ENCODE peak calls at places on chromosomes 1 and 21, in nine cellular contexts. One of them, this sample, is unnamed.

GRCh38 chr21:42652527-42653491 is 612 bp upstream of the PDE9A start:
- DNase-seq in Peyer's patch: no peak
- DNase-seq in ovary: peak
- DNase-seq in HCT116: no peak
- DNase-seq in A549: peak
- DNase-seq in GM12892: no peak
- DNase-seq in lower leg skin: no peak
- DNase-seq in transverse colon: peak
- DNase-seq in thyroid gland: peak
- DNase-seq in this sample: peak

GRCh38 chr1:182861994-182862393 is 22.8 kb downstream of the DHX9 start:
- DNase-seq in lower leg skin: no peak
- DNase-seq in HCT116: no peak
- DNase-seq in transverse colon: no peak
- DNase-seq in Peyer's patch: no peak
- DNase-seq in ovary: no peak
- DNase-seq in A549: no peak
- DNase-seq in GM12892: no peak
- DNase-seq in thyroid gland: no peak
- DNase-seq in this sample: no peak

GRCh38 chr1:941027-941587 is 17.4 kb downstream of the SAMD11 start:
- DNase-seq in Peyer's patch: no peak
- DNase-seq in GM12892: no peak
- DNase-seq in thyroid gland: no peak
- DNase-seq in A549: no peak
- DNase-seq in transverse colon: no peak
- DNase-seq in HCT116: no peak
- DNase-seq in ovary: peak
- DNase-seq in lower leg skin: no peak
- DNase-seq in this sample: no peak

GRCh38 chr1:210250998-210251679 is 18.5 kb downstream of the SERTAD4 start:
- DNase-seq in A549: peak
- DNase-seq in thyroid gland: peak
- DNase-seq in Peyer's patch: peak
- DNase-seq in GM12892: no peak
- DNase-seq in lower leg skin: no peak
- DNase-seq in HCT116: peak
- DNase-seq in ovary: peak
- DNase-seq in transverse colon: peak
- DNase-seq in this sample: no peak

GRCh38 chr1:106536741-106537140 is 519.7 kb upstream of the PRMT6 start:
- DNase-seq in HCT116: no peak
- DNase-seq in transverse colon: no peak
- DNase-seq in A549: no peak
- DNase-seq in lower leg skin: no peak
- DNase-seq in GM12892: no peak
- DNase-seq in ovary: no peak
- DNase-seq in Peyer's patch: no peak
- DNase-seq in thyroid gland: no peak
- DNase-seq in this sample: no peak

GRCh38 chr1:116290085-116290670 is 82.9 kb upstream of the ATP1A1 start:
- DNase-seq in transverse colon: no peak
- DNase-seq in Peyer's patch: no peak
- DNase-seq in thyroid gland: no peak
- DNase-seq in GM12892: no peak
- DNase-seq in ovary: no peak
- DNase-seq in HCT116: no peak
- DNase-seq in A549: no peak
- DNase-seq in lower leg skin: peak
- DNase-seq in this sample: no peak

GRCh38 chr21:30480145-30480544 is at the start of gene KRTAP19-1:
- DNase-seq in thyroid gland: no peak
- DNase-seq in ovary: no peak
- DNase-seq in A549: no peak
- DNase-seq in HCT116: no peak
- DNase-seq in transverse colon: no peak
- DNase-seq in Peyer's patch: no peak
- DNase-seq in lower leg skin: no peak
- DNase-seq in GM12892: no peak
- DNase-seq in this sample: no peak

GRCh38 chr1:31562707-31563360 is 13.5 kb upstream of the TINAGL1 start:
- DNase-seq in lower leg skin: no peak
- DNase-seq in GM12892: no peak
- DNase-seq in A549: no peak
- DNase-seq in ovary: no peak
- DNase-seq in HCT116: peak
- DNase-seq in Peyer's patch: peak
- DNase-seq in transverse colon: no peak
- DNase-seq in thyroid gland: no peak
- DNase-seq in this sample: no peak

GRCh38 chr1:197100677-197101076 is 33.6 kb upstream of the F13B start:
- DNase-seq in A549: no peak
- DNase-seq in HCT116: no peak
- DNase-seq in Peyer's patch: no peak
- DNase-seq in transverse colon: no peak
- DNase-seq in ovary: no peak
- DNase-seq in thyroid gland: no peak
- DNase-seq in GM12892: no peak
- DNase-seq in lower leg skin: no peak
- DNase-seq in this sample: no peak
- TF ChIP-seq POLR2A in A549: no peak
- TF ChIP-seq POLR2A in HCT116: no peak
- TF ChIP-seq POLR2A in Peyer's patch: no peak
- TF ChIP-seq POLR2A in transverse colon: no peak
- TF ChIP-seq POLR2A in ovary: no peak
- TF ChIP-seq POLR2A in thyroid gland: no peak
- TF ChIP-seq POLR2A in GM12892: no peak
- TF ChIP-seq POLR2A in lower leg skin: no peak
- TF ChIP-seq POLR2A in this sample: no peak

GRCh38 chr1:202856034-202856433 is 32.9 kb downstream of the RABIF start:
- DNase-seq in thyroid gland: no peak
- DNase-seq in GM12892: no peak
- DNase-seq in A549: no peak
- DNase-seq in Peyer's patch: no peak
- DNase-seq in HCT116: no peak
- DNase-seq in ovary: no peak
- DNase-seq in lower leg skin: no peak
- DNase-seq in transverse colon: no peak
- DNase-seq in this sample: no peak

GRCh38 chr1:202860744-202861419 is 28.1 kb downstream of the RABIF start:
- DNase-seq in GM12892: peak
- DNase-seq in HCT116: peak
- DNase-seq in Peyer's patch: peak
- DNase-seq in thyroid gland: peak
- DNase-seq in ovary: peak
- DNase-seq in A549: peak
- DNase-seq in lower leg skin: no peak
- DNase-seq in transverse colon: peak
- DNase-seq in this sample: no peak

GRCh38 chr1:202857136-202857610 is 31.8 kb downstream of the RABIF start:
- DNase-seq in transverse colon: peak
- DNase-seq in ovary: no peak
- DNase-seq in Peyer's patch: peak
- DNase-seq in HCT116: no peak
- DNase-seq in thyroid gland: no peak
- DNase-seq in lower leg skin: no peak
- DNase-seq in GM12892: no peak
- DNase-seq in A549: no peak
- DNase-seq in this sample: no peak

GRCh38 chr1:202858789-202859414 is 30.0 kb downstream of the RABIF start:
- DNase-seq in lower leg skin: no peak
- DNase-seq in GM12892: no peak
- DNase-seq in HCT116: no peak
- DNase-seq in Peyer's patch: no peak
- DNase-seq in ovary: peak
- DNase-seq in thyroid gland: peak
- DNase-seq in transverse colon: peak
- DNase-seq in A549: no peak
- DNase-seq in this sample: peak

GRCh38 chr1:202858306-202858705 is 30.6 kb downstream of the RABIF start:
- DNase-seq in GM12892: no peak
- DNase-seq in HCT116: no peak
- DNase-seq in ovary: peak
- DNase-seq in thyroid gland: peak
- DNase-seq in A549: no peak
- DNase-seq in Peyer's patch: peak
- DNase-seq in lower leg skin: peak
- DNase-seq in transverse colon: peak
- DNase-seq in this sample: peak
- TF ChIP-seq POLR2A in GM12892: no peak
- TF ChIP-seq POLR2A in HCT116: no peak
- TF ChIP-seq POLR2A in ovary: no peak
- TF ChIP-seq POLR2A in thyroid gland: no peak
- TF ChIP-seq POLR2A in A549: no peak
- TF ChIP-seq POLR2A in Peyer's patch: no peak
- TF ChIP-seq POLR2A in lower leg skin: no peak
- TF ChIP-seq POLR2A in transverse colon: no peak
- TF ChIP-seq POLR2A in this sample: no peak

GRCh38 chr1:15847893-15848142 is 311 bp downstream of the SPEN start:
- DNase-seq in GM12892: no peak
- DNase-seq in Peyer's patch: no peak
- DNase-seq in ovary: no peak
- DNase-seq in HCT116: no peak
- DNase-seq in A549: no peak
- DNase-seq in transverse colon: no peak
- DNase-seq in lower leg skin: peak
- DNase-seq in thyroid gland: no peak
- DNase-seq in this sample: no peak

GRCh38 chr1:15848143-15848928 is 829 bp downstream of the SPEN start:
- DNase-seq in thyroid gland: peak
- DNase-seq in GM12892: no peak
- DNase-seq in A549: no peak
- DNase-seq in HCT116: no peak
- DNase-seq in lower leg skin: peak
- DNase-seq in transverse colon: peak
- DNase-seq in ovary: no peak
- DNase-seq in Peyer's patch: peak
- DNase-seq in this sample: no peak

GRCh38 chr1:15850450-15851079 is 3.1 kb downstream of the SPEN start:
- DNase-seq in GM12892: no peak
- DNase-seq in HCT116: no peak
- DNase-seq in A549: no peak
- DNase-seq in transverse colon: no peak
- DNase-seq in ovary: no peak
- DNase-seq in Peyer's patch: no peak
- DNase-seq in thyroid gland: no peak
- DNase-seq in lower leg skin: no peak
- DNase-seq in this sample: no peak

GRCh38 chr1:15849775-15850449 is 2.4 kb downstream of the SPEN start:
- DNase-seq in HCT116: peak
- DNase-seq in transverse colon: peak
- DNase-seq in GM12892: no peak
- DNase-seq in A549: peak
- DNase-seq in ovary: peak
- DNase-seq in Peyer's patch: peak
- DNase-seq in thyroid gland: peak
- DNase-seq in lower leg skin: peak
- DNase-seq in this sample: no peak

DNA sequence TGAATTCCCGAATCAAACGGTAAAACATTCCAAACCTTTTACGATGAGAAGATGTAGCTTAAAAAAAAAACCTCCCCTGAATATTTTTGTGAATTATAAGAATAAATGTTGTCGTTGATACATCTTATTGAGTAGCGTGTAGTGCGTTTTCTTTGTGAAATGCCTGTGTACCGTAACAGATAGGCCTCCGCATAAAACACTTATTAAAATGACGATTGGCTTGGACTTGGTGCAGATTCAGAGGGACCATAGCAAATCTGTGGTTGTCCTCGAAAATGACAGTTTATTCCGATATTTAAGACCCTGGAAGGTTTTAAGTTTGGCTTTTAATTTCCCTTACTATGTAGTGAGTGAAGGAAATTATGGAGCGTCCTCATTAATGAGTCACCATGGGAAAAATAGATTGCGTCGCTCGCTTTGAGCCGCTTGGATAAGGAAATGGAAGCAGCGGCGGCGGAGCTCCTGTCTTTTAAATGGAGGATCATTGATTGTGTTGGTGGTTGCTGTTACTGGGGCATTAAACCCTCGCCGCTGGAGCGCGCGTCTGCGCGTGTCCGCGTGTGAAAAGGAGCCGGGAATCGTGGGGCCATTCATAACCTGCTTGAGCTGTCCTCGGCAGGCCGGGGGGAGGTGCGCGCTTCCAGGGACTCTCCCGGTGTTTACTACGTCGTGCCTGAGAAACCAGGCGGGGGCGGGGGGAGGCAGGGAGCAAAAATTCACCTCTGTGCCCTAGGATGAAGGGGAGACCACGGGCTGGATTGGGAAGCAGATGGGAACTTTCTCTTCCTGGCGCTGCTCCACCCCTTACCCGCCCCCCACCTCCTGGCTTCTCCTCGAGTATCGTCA is 1.6 kb downstream of the SPEN start:
- DNase-seq in HCT116: peak
- DNase-seq in lower leg skin: peak
- DNase-seq in thyroid gland: peak
- DNase-seq in GM12892: no peak
- DNase-seq in ovary: peak
- DNase-seq in transverse colon: peak
- DNase-seq in A549: peak
- DNase-seq in Peyer's patch: peak
- DNase-seq in this sample: peak
- TF ChIP-seq POLR2A in HCT116: peak
- TF ChIP-seq POLR2A in lower leg skin: no peak
- TF ChIP-seq POLR2A in thyroid gland: peak
- TF ChIP-seq POLR2A in GM12892: peak
- TF ChIP-seq POLR2A in ovary: peak
- TF ChIP-seq POLR2A in transverse colon: peak
- TF ChIP-seq POLR2A in A549: no peak
- TF ChIP-seq POLR2A in Peyer's patch: peak
- TF ChIP-seq POLR2A in this sample: peak

DNA sequence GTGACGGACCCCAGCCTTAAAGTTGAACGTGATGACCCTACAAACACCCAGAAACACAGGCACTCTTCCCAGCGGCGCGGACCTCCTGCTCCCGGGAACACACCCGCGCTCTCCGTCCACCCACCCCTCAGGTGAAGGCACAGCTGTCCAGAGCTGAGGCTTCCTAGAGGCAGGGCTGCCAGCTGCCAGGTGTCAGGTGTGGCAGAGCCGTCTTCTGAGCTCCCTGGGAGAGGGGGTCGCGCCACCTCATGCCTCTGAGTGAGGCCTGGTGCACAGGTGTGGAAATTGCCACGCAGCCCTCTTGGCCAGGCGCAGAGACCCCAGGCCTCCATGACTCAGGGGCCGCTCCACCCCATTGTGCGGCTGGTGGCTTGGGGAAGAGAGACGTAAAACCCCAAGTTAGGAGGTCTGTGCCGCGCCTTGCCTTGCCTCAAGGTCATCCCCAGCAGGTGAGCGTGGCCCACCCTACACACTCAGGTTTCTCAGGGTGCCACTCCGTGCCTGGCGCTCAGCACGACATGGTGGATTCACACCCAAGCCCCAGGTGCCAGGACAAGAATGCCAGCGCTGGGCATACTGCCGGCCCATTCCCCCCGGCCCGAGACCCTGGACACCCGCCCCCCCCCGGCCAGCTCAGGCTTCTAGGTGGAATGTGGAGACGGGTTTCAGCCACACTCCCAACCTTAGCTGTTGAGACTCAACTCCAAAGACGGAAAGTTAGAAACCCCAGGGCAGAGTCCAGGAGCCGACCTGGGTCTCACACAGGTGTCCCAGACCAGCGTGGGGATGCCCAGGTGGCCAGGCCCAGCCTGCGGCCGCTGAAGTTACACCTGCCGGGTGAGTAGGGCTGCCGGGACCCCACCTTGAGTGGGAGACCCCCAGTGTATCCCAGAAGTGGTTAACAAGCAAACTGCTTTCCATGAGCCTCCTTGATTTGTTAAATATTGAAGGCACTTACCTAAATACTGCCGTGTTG is 8.4 kb downstream of the FAAP20 start:
- DNase-seq in lower leg skin: no peak
- DNase-seq in GM12892: no peak
- DNase-seq in A549: no peak
- DNase-seq in ovary: no peak
- DNase-seq in thyroid gland: no peak
- DNase-seq in transverse colon: no peak
- DNase-seq in Peyer's patch: no peak
- DNase-seq in HCT116: no peak
- DNase-seq in this sample: no peak
- TF ChIP-seq POLR2A in lower leg skin: no peak
- TF ChIP-seq POLR2A in GM12892: no peak
- TF ChIP-seq POLR2A in A549: no peak
- TF ChIP-seq POLR2A in ovary: no peak
- TF ChIP-seq POLR2A in thyroid gland: no peak
- TF ChIP-seq POLR2A in transverse colon: no peak
- TF ChIP-seq POLR2A in Peyer's patch: no peak
- TF ChIP-seq POLR2A in HCT116: no peak
- TF ChIP-seq POLR2A in this sample: no peak